ENCODE peak calls at places on chromosome 2, in nine cellular contexts. C is OCI-LY7; B is body of pancreas; Y is heart right ventricle; T is GM23338; L is CD8-positive, alpha-beta T cell; M is Peyer's patch; K is colonic mucosa; N is tibial artery. I is an unnamed sample.
A peak's percentile ranks its signal among the peaks of the same experiment; 100 is the strongest.

GRCh38 chr2:127771756-127772155 is 39.2 kb downstream of the WDR33 start:
- DNase-seq in K (no peak), C (no peak), N (no peak), Y (no peak), M (no peak), L (no peak), B (no peak), T (no peak), I (no peak)

GRCh38 chr2:164917296-164917903 is 37.9 kb downstream of the SLC38A11 start:
- DNase-seq in K (peak; percentile 40), N (peak; percentile 21), M (no peak), B (peak; percentile 81), C (peak; percentile 16), Y (peak; percentile 49), L (no peak), T (peak; percentile 59), I (peak; percentile 68)

GRCh38 chr2:170142502-170142901 is 35.4 kb upstream of the MYO3B start:
- DNase-seq in M (no peak), L (no peak), K (no peak), C (no peak), B (no peak), T (no peak), N (no peak), Y (no peak), I (no peak)

GRCh38 chr2:235637906-235638305 is 144.1 kb downstream of the AGAP1 start:
- DNase-seq in M (no peak), C (no peak), L (no peak), N (no peak), T (no peak), K (no peak), Y (no peak), B (no peak), I (no peak)

GRCh38 chr2:189901664-189902063 is 117.4 kb downstream of the PMS1 start:
- DNase-seq in T (no peak), Y (no peak), N (no peak), L (no peak), M (no peak), K (no peak), C (no peak), B (no peak), I (no peak)

GRCh38 chr2:240745962-240746361 is 54.3 kb downstream of the AQP12A start:
- DNase-seq in N (no peak), Y (no peak), M (no peak), K (no peak), T (no peak), C (no peak), L (no peak), B (no peak), I (no peak)

GRCh38 chr2:103166406-103167324 is 404.8 kb downstream of the TMEM182 start:
- DNase-seq in N (no peak), T (no peak), M (no peak), Y (no peak), B (no peak), L (no peak), C (no peak), K (peak; percentile 37), I (no peak)

GRCh38 chr2:197309369-197310231 is 980 bp downstream of the ANKRD44 start:
- DNase-seq in Y (peak; percentile 22), C (peak; percentile 63), M (peak; percentile 61), N (peak; percentile 26), T (peak; percentile 63), L (peak; percentile 82), K (peak; percentile 41), B (peak; percentile 50), I (peak; percentile 22)

GRCh38 chr2:54763636-54764291 is 40.3 kb downstream of the EML6 start:
- DNase-seq in K (peak; percentile 30), N (no peak), L (no peak), Y (no peak), T (peak; percentile 65), M (no peak), C (peak; percentile 40), B (peak; percentile 13), I (peak; percentile 21)

GRCh38 chr2:120565929-120566328 is 169.7 kb upstream of the GLI2 start:
- DNase-seq in B (no peak), M (no peak), Y (no peak), N (no peak), C (no peak), T (no peak), K (no peak), L (no peak), I (no peak)

GRCh38 chr2:16613475-16613874 is 52.2 kb downstream of the CYRIA start:
- DNase-seq in C (peak; percentile 76), M (no peak), K (no peak), T (peak; percentile 56), L (no peak), Y (no peak), B (no peak), N (no peak), I (no peak)

GRCh38 chr2:201246280-201246679 is 14.1 kb upstream of the CASP8 start:
- DNase-seq in B (no peak), Y (no peak), C (no peak), N (no peak), L (no peak), T (no peak), K (no peak), M (no peak), I (no peak)

GRCh38 chr2:149703281-149703680 is 115.7 kb upstream of the MMADHC start:
- DNase-seq in T (no peak), C (no peak), Y (no peak), L (no peak), K (no peak), M (no peak), B (no peak), N (no peak), I (no peak)

GRCh38 chr2:147863835-147864234 is 19.0 kb downstream of the ACVR2A start:
- DNase-seq in B (no peak), N (no peak), C (no peak), L (no peak), Y (no peak), K (no peak), M (no peak), T (no peak), I (no peak)

GRCh38 chr2:47872941-47873340 is 33.4 kb downstream of the FBXO11 start:
- DNase-seq in N (no peak), T (peak; percentile 31), M (no peak), B (no peak), Y (no peak), C (no peak), L (no peak), K (no peak), I (no peak)

GRCh38 chr2:227793148-227793722 is 20.4 kb upstream of the CCL20 start:
- DNase-seq in B (no peak), C (no peak), M (no peak), L (no peak), K (no peak), T (no peak), Y (no peak), N (no peak), I (no peak)

GRCh38 chr2:207513577-207514257 is 16.0 kb upstream of the CREB1 start:
- DNase-seq in L (no peak), Y (no peak), T (no peak), C (no peak), B (no peak), K (no peak), M (no peak), N (no peak), I (no peak)

GRCh38 chr2:134819334-134819733 is 19.1 kb upstream of the ACMSD start:
- DNase-seq in T (no peak), M (no peak), K (no peak), L (no peak), N (no peak), C (no peak), B (no peak), Y (no peak), I (no peak)

GRCh38 chr2:128446866-128447537 is 128.3 kb upstream of the HS6ST1 start:
- DNase-seq in C (no peak), M (peak; percentile 12), B (no peak), N (peak; percentile 9), T (no peak), K (peak; percentile 13), Y (no peak), L (peak; percentile 38), I (peak; percentile 13)

GRCh38 chr2:230706966-230707365 is 5.7 kb upstream of the CAB39 start:
- DNase-seq in M (no peak), C (no peak), Y (no peak), T (no peak), K (no peak), L (no peak), B (no peak), N (no peak), I (no peak)

GRCh38 chr2:230700447-230700846 is 12.2 kb upstream of the CAB39 start:
- DNase-seq in T (no peak), N (no peak), Y (no peak), K (no peak), L (no peak), B (no peak), M (no peak), C (no peak), I (no peak)

GRCh38 chr2:230706053-230706498 is 6.6 kb upstream of the CAB39 start:
- DNase-seq in N (no peak), C (no peak), M (no peak), K (peak; percentile 83), T (no peak), L (no peak), Y (no peak), B (no peak), I (no peak)

GRCh38 chr2:230701308-230701707 is 11.3 kb upstream of the CAB39 start:
- DNase-seq in N (no peak), Y (no peak), C (no peak), T (no peak), L (no peak), M (no peak), K (no peak), B (no peak), I (no peak)

GRCh38 chr2:230703514-230703913 is 9.1 kb upstream of the CAB39 start:
- DNase-seq in K (no peak), Y (no peak), T (no peak), B (no peak), C (no peak), L (no peak), M (no peak), N (no peak), I (no peak)
- H3K4me1 ChIP-seq in K (no peaks in the 10 kb centered on the region), Y (no peaks in the 10 kb centered on the region), T (no peaks in the 10 kb centered on the region), B (no peaks in the 10 kb centered on the region), C (no peaks in the 10 kb centered on the region), L (no peaks in the 10 kb centered on the region), M (no peaks in the 10 kb centered on the region), N (no peaks in the 10 kb centered on the region), I (no peaks in the 10 kb centered on the region)

GRCh38 chr2:68435605-68436004 is 31.5 kb downstream of the FBXO48 start:
- DNase-seq in Y (no peak), B (no peak), C (no peak), T (no peak), N (no peak), M (no peak), K (no peak), L (no peak), I (no peak)
- H3K4me1 ChIP-seq in Y (peaks cover 16% of the 10 kb centered on the region), B (peaks cover 14% of the 10 kb centered on the region), C (peaks cover 51% of the 10 kb centered on the region), T (no peaks in the 10 kb centered on the region), N (peaks cover 51% of the 10 kb centered on the region), M (no peaks in the 10 kb centered on the region), K (no peaks in the 10 kb centered on the region), L (no peaks in the 10 kb centered on the region), I (peaks cover 21% of the 10 kb centered on the region)

GRCh38 chr2:163259489-163259888 is 420.9 kb upstream of the KCNH7 start:
- DNase-seq in M (no peak), T (no peak), L (no peak), B (no peak), K (no peak), N (no peak), C (no peak), Y (no peak), I (no peak)
- H3K4me1 ChIP-seq in M (no peaks in the 10 kb centered on the region), T (no peaks in the 10 kb centered on the region), L (no peaks in the 10 kb centered on the region), B (no peaks in the 10 kb centered on the region), K (no peaks in the 10 kb centered on the region), N (no peaks in the 10 kb centered on the region), C (no peaks in the 10 kb centered on the region), Y (no peaks in the 10 kb centered on the region), I (no peaks in the 10 kb centered on the region)

GRCh38 chr2:143909577-143909976 is 610.3 kb downstream of the ZEB2 start:
- DNase-seq in K (peak; percentile 40), C (no peak), L (no peak), M (no peak), N (no peak), Y (no peak), B (no peak), T (no peak), I (no peak)
- H3K4me1 ChIP-seq in K (no peaks in the 10 kb centered on the region), C (no peaks in the 10 kb centered on the region), L (no peaks in the 10 kb centered on the region), M (no peaks in the 10 kb centered on the region), N (no peaks in the 10 kb centered on the region), Y (no peaks in the 10 kb centered on the region), B (no peaks in the 10 kb centered on the region), T (peaks cover 27% of the 10 kb centered on the region), I (no peaks in the 10 kb centered on the region)